ENCODE peak calls at places on chromosomes 2 and 18, in ten cellular contexts. H is SW480; W is suprapubic skin; Y is neural crest cell; D is activated CD8-positive, alpha-beta memory T cell treated with anti-CD3 and anti-CD28 coated beads, Interleukin-2, amount 50 U/mL, for 4 hours; C is left kidney; B is PC-3; K is activated naive CD4-positive, alpha-beta T cell treated with anti-CD3 and anti-CD28 coated beads for 36 hours; G is B cell; Z is AG08396. U is an unnamed sample.

GRCh38 chr2:189927823-189928222 is 134.7 kb downstream of the MSTN start:
- DNase-seq in K (no peak), Z (no peak), C (no peak), B (no peak), D (no peak), H (no peak), G (no peak), W (no peak), Y (no peak), U (no peak)

GRCh38 chr18:62637807-62638687 is 77.3 kb upstream of the PHLPP1 start:
- DNase-seq in B (peak), H (peak), D (peak), W (no peak), Z (no peak), G (peak), Y (peak), K (peak), C (no peak), U (peak)

GRCh38 chr2:120471166-120471565 is 125.2 kb downstream of the INHBB start:
- DNase-seq in C (no peak), Y (no peak), B (no peak), H (no peak), Z (no peak), W (peak), K (no peak), D (no peak), G (no peak), U (no peak)

GRCh38 chr2:227370791-227371312 is 8.3 kb downstream of the TM4SF20 start:
- DNase-seq in D (no peak), G (no peak), Z (no peak), W (no peak), H (no peak), Y (no peak), B (peak), K (peak), C (no peak), U (no peak)

GRCh38 chr2:185456517-185456916 is 282.1 kb upstream of the FSIP2 start:
- DNase-seq in B (peak), C (no peak), G (no peak), W (no peak), D (no peak), K (no peak), Y (no peak), H (no peak), Z (no peak), U (no peak)

GRCh38 chr18:5710235-5710634 is 166.4 kb upstream of the EPB41L3 start:
- DNase-seq in G (no peak), Z (no peak), D (no peak), K (no peak), Y (no peak), W (no peak), C (peak), H (no peak), B (no peak), U (no peak)

GRCh38 chr18:59461171-59461570 is 102.1 kb upstream of the LMAN1 start:
- DNase-seq in D (no peak), W (no peak), G (no peak), B (no peak), Y (no peak), K (no peak), C (no peak), Z (no peak), H (no peak), U (no peak)

GRCh38 chr2:202314116-202314515 is 48.6 kb downstream of the NOP58 start:
- DNase-seq in Y (no peak), C (no peak), W (no peak), Z (no peak), D (no peak), K (no peak), H (no peak), G (no peak), B (no peak), U (no peak)

GRCh38 chr2:176098366-176099158 is 1.0 kb upstream of the HOXD12 start:
- DNase-seq in H (no peak), G (no peak), D (no peak), C (peak), K (no peak), W (peak), B (no peak), Y (no peak), Z (no peak), U (no peak)

GRCh38 chr2:10129490-10129889 is 7.0 kb downstream of the RRM2 start:
- DNase-seq in D (no peak), C (no peak), Z (no peak), H (no peak), W (no peak), Y (no peak), G (no peak), K (no peak), B (no peak), U (no peak)

GRCh38 chr18:77899972-77900754 is 650.5 kb downstream of the GALR1 start:
- DNase-seq in H (peak), Z (peak), W (no peak), B (peak), C (peak), D (peak), G (peak), Y (peak), K (peak), U (peak)

GRCh38 chr2:71216501-71216900 is 10.4 kb downstream of the PAIP2B start:
- DNase-seq in K (no peak), W (no peak), H (no peak), Y (no peak), G (no peak), Z (no peak), C (no peak), D (no peak), B (peak), U (no peak)

GRCh38 chr2:240431663-240432424 is 3.6 kb upstream of the GPC1 start:
- DNase-seq in K (peak), G (no peak), Z (no peak), B (no peak), Y (no peak), W (peak), C (no peak), D (peak), H (no peak), U (no peak)

GRCh38 chr18:9101730-9102390 is 639 bp upstream of the NDUFV2 start:
- DNase-seq in Z (peak), Y (no peak), D (no peak), W (no peak), H (peak), G (peak), K (peak), C (peak), B (peak), U (no peak)

GRCh38 chr18:51651761-51652160 is 454.3 kb upstream of the MEX3C start:
- DNase-seq in H (no peak), C (no peak), W (no peak), K (no peak), B (no peak), G (no peak), Z (no peak), D (no peak), Y (no peak), U (no peak)

GRCh38 chr2:158297606-158298005 is 158.9 kb downstream of the CCDC148 start:
- DNase-seq in Y (no peak), D (no peak), Z (peak), B (peak), K (no peak), W (no peak), G (no peak), H (peak), C (no peak), U (no peak)

GRCh38 chr2:165833156-165833555 is 39.1 kb upstream of the GALNT3 start:
- DNase-seq in C (no peak), K (no peak), B (peak), H (no peak), Y (no peak), Z (peak), G (no peak), W (no peak), D (no peak), U (no peak)

GRCh38 chr2:166042356-166042755 is 85.5 kb downstream of the SCN1A start:
- DNase-seq in Y (no peak), C (no peak), Z (no peak), G (no peak), D (no peak), W (no peak), H (no peak), B (no peak), K (no peak), U (no peak)

GRCh38 chr2:65292461-65293127 is 65.0 kb downstream of the ACTR2 start:
- DNase-seq in H (no peak), Y (no peak), B (no peak), W (no peak), G (no peak), K (no peak), C (peak), D (no peak), Z (no peak), U (no peak)

GRCh38 chr2:166765141-166765540 is 123.1 kb upstream of the XIRP2 start:
- DNase-seq in B (no peak), K (no peak), H (no peak), Z (no peak), W (no peak), C (no peak), G (no peak), Y (no peak), D (no peak), U (no peak)

U was measured in activated CD4-positive, alpha-beta memory T cell treated with anti-CD3 and anti-CD28 coated beads, Interleukin-2, amount 10 ng/mL, durations not matched to agents 7 days and 5 days.